ENCODE peak calls at places on chromosome 9, in four cellular contexts. E is B cell, Q is tibial artery, U is GM23338. V is an unnamed sample.
A peak's percentile ranks its signal among the peaks of the same experiment; 100 is the strongest.

GRCh38 chr9:105438136-105438839 is 9.5 kb upstream of the FSD1L start:
- DNase-seq in Q (no peak), E (no peak), U (no peak), V (no peak)

GRCh38 chr9:108486791-108487190 is 369.0 kb downstream of the ACTL7B start:
- DNase-seq in Q (no peak), E (no peak), U (no peak), V (no peak)

GRCh38 chr9:26744362-26744965 is 148.1 kb downstream of the CAAP1 start:
- DNase-seq in U (peak; percentile 67), Q (no peak), E (no peak), V (no peak)

GRCh38 chr9:71743217-71743705 is 25.1 kb downstream of the CEMIP2 start:
- DNase-seq in Q (no peak), E (no peak), U (no peak), V (no peak)

GRCh38 chr9:1977026-1977425 is 38.1 kb upstream of the SMARCA2 start:
- DNase-seq in Q (no peak), E (no peak), U (no peak), V (no peak)

GRCh38 chr9:22030101-22030598 is 21.0 kb upstream of the CDKN2B start:
- DNase-seq in E (no peak), U (no peak), Q (no peak), V (no peak)

GRCh38 chr9:104009853-104010252 is 84.3 kb upstream of the SMC2 start:
- DNase-seq in E (no peak), Q (no peak), U (no peak), V (no peak)

GRCh38 chr9:121455527-121456239 is 44.0 kb downstream of the GGTA1 start:
- DNase-seq in E (no peak), U (no peak), Q (no peak), V (no peak)

GRCh38 chr9:127123239-127123935 is 952 bp upstream of the ANGPTL2 start:
- DNase-seq in U (peak; percentile 11), E (no peak), Q (no peak), V (no peak)

GRCh38 chr9:34363619-34364351 is 12.9 kb downstream of the MYORG start:
- DNase-seq in E (no peak), U (peak; percentile 63), Q (peak; percentile 60), V (no peak)

GRCh38 chr9:107404086-107404590 is 85.4 kb downstream of the KLF4 start:
- DNase-seq in Q (no peak), U (no peak), E (no peak), V (no peak)

GRCh38 chr9:117707561-117707960 is 3.4 kb downstream of the TLR4 start:
- DNase-seq in E (no peak), Q (no peak), U (no peak), V (no peak)

GRCh38 chr9:107732781-107733529 is 243.4 kb upstream of the KLF4 start:
- DNase-seq in E (no peak), Q (peak; percentile 80), U (no peak), V (no peak)

GRCh38 chr9:126879288-126879687 is 18.8 kb downstream of the ZBTB34 start:
- DNase-seq in Q (no peak), E (no peak), U (no peak), V (no peak)

GRCh38 chr9:83281306-83282255 is 218.6 kb upstream of the RASEF start:
- DNase-seq in E (no peak), Q (no peak), U (no peak), V (no peak)

GRCh38 chr9:27333241-27334052 is 36.5 kb upstream of the EQTN start:
- DNase-seq in U (peak; percentile 96), E (peak; percentile 75), Q (peak; percentile 84), V (no peak)

GRCh38 chr9:128383791-128384190 is 12.6 kb downstream of the URM1 start:
- DNase-seq in E (no peak), U (no peak), Q (no peak), V (no peak)

GRCh38 chr9:88814521-88815101 is 176.7 kb upstream of the S1PR3 start:
- DNase-seq in E (no peak), U (no peak), Q (peak; percentile 94), V (no peak)

GRCh38 chr9:130530932-130531331 is 48.4 kb upstream of the FUBP3 start:
- DNase-seq in Q (no peak), E (no peak), U (no peak), V (no peak)

GRCh38 chr9:121261107-121261460 is 6.9 kb upstream of the GSN start:
- DNase-seq in Q (no peak), U (peak; percentile 46), E (no peak), V (no peak)

GRCh38 chr9:103658156-103658555 is 436.0 kb upstream of the SMC2 start:
- DNase-seq in U (no peak), Q (no peak), E (no peak), V (no peak)

GRCh38 chr9:38527507-38527906 is 92.9 kb downstream of the ANKRD18A start:
- DNase-seq in Q (no peak), E (no peak), U (no peak), V (no peak)

GRCh38 chr9:131593255-131593820 is 48.0 kb downstream of the PRRT1B start:
- DNase-seq in Q (no peak), E (no peak), U (no peak), V (no peak)

GRCh38 chr9:19618816-19619215 is 170.0 kb downstream of the SLC24A2 start:
- DNase-seq in U (no peak), E (no peak), Q (no peak), V (no peak)

GRCh38 chr9:14433293-14433818 is 119.4 kb upstream of the NFIB start:
- DNase-seq in U (no peak), E (no peak), Q (no peak), V (no peak)

GRCh38 chr9:72807765-72808445 is 144.9 kb downstream of the ALDH1A1 start:
- DNase-seq in Q (no peak), U (peak; percentile 47), E (no peak), V (no peak)
- TF ChIP-seq CTCF in Q (no peak), U (peak; percentile 60), E (no peak), V (peak; percentile 56)

DNA sequence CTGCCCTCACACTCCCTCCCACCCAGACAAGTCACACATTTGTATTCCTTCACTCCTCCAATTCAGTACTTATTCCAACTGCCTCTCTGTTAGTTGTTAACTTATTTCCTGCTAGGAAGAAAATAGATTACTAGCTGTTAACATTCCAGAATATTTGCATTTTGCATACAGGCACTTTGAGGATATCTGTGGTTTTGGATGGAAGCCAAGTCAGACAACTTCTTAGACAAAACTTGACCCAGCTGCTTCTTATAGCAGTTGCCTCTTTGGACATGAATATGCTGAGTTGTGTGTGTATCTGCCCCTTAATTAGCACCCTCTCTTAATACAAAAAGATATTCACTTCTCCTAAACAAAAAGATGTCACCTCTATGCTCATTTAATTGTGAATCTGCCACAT is 1280.6 kb upstream of the ACO1 start:
- DNase-seq in Q (no peak), U (no peak), E (no peak), V (no peak)
- TF ChIP-seq CTCF in Q (no peak), U (no peak), E (no peak), V (no peak)

GRCh38 chr9:92655896-92656536 is 13.9 kb downstream of the IPPK start:
- DNase-seq in Q (no peak), E (no peak), U (no peak), V (no peak)

GRCh38 chr9:92656537-92656925 is 13.4 kb downstream of the IPPK start:
- DNase-seq in U (no peak), E (no peak), Q (no peak), V (no peak)

GRCh38 chr9:92658611-92659010 is 11.3 kb downstream of the IPPK start:
- DNase-seq in E (no peak), Q (no peak), U (no peak), V (no peak)

GRCh38 chr9:92658176-92658575 is 11.8 kb downstream of the IPPK start:
- DNase-seq in U (no peak), Q (no peak), E (no peak), V (no peak)

GRCh38 chr9:92657296-92658094 is 12.4 kb downstream of the IPPK start:
- DNase-seq in U (peak; percentile 36), Q (no peak), E (no peak), V (no peak)
- TF ChIP-seq CTCF in U (peak; percentile 17), Q (no peak), E (no peak), V (peak; percentile 29)

GRCh38 chr9:98774746-98775145 is 21.6 kb downstream of the ANKS6 start:
- DNase-seq in Q (no peak), E (peak; percentile 63), U (peak; percentile 64), V (no peak)
- TF ChIP-seq CTCF in Q (no peak), E (peak; percentile 57), U (peak; percentile 65), V (peak; percentile 67)

DNA sequence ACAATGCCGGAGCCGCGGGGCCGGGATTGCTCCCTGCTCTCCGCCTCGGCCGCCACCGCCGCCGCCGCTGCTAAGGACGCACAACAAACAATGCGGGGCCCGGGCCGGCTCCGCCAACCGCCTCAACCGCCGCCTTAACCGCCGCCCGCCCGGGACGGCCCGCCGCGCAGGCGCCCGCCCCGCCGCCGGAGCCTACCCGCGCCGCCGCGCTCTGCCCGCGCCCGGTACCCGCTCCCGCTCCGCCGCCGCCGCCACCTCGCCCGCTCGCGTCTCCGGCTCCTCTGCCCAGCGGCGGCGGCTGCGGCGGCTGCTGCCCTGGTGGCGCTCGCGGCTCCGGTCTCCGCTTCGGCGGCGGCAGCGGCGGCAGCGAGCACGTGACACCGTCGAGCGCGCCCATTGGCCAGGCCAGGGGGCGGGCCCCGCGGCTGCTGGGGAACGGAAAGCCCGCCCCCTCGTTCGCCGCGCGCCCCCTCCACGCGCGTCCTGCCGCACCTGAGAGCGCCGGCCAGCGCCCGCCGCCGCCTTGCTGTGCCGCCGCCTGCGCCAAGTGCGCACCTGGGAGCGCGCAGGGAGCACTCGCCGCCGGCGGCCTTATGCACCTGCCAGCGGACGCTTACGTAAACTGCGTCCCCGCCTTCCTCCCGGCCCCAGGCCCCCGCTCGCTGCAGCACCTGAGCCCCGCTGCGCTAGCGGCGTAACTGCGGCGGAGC is at the start of gene STRBP:
- DNase-seq in E (peak; percentile 99), U (peak; percentile 94), Q (peak; percentile 92), V (peak; percentile 96)
- TF ChIP-seq CTCF in E (no peak), U (no peak), Q (peak; percentile 25), V (no peak)

GRCh38 chr9:136088939-136089696 is 6.0 kb downstream of the NACC2 start:
- DNase-seq in E (peak; percentile 56), Q (peak; percentile 66), U (no peak), V (no peak)

GRCh38 chr9:136088481-136088938 is 6.6 kb downstream of the NACC2 start:
- DNase-seq in U (no peak), Q (peak; percentile 64), E (peak; percentile 46), V (no peak)

GRCh38 chr9:136090768-136091581 is 4.1 kb downstream of the NACC2 start:
- DNase-seq in U (no peak), Q (peak; percentile 91), E (no peak), V (no peak)

GRCh38 chr9:136090060-136090735 is 4.9 kb downstream of the NACC2 start:
- DNase-seq in E (no peak), Q (peak; percentile 64), U (no peak), V (no peak)

GRCh38 chr9:136089697-136090045 is 5.4 kb downstream of the NACC2 start:
- DNase-seq in U (no peak), Q (no peak), E (peak; percentile 47), V (no peak)
- TF ChIP-seq CTCF in U (no peak), Q (peak; percentile 37), E (peak; percentile 32), V (peak; percentile 56)

DNA sequence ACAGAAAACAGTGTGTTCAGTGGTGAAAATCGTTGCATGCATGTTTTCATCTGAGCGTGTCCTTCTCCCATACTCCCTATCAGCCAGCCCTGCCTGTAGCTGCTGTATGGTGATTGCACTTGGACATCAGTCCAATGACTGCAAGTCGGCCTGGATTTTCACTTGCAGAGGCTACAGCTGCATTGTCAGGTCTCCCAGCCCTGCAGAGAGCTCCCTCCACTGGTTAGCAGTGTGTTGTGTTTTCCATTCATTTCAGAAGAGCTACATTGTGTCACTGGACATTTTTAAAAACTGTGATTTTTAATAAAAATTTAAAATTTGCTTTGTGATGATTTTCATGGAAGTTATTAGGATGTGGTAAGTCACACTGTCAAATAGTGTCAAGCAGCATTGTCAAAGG is 96.6 kb downstream of the SYK start:
- DNase-seq in U (no peak), Q (no peak), E (no peak), V (no peak)
- TF ChIP-seq CTCF in U (peak; percentile 49), Q (no peak), E (no peak), V (peak; percentile 58)

GRCh38 chr9:114085404-114085803 is 7.3 kb upstream of the AMBP start:
- DNase-seq in E (no peak), U (no peak), Q (no peak), V (peak; percentile 52)
- TF ChIP-seq CTCF in E (no peak), U (no peak), Q (no peak), V (no peak)